ENCODE peak calls at places on chromosomes 12 and 14, in nine cellular contexts. S is cardiac muscle cell, M is hepatocyte, I is GM23248, W is OCI-LY7, K is endodermal cell, G is neuronal stem cell, B is uterus, Q is left ventricle myocardium inferior. X is an unnamed sample. For H3K4me1, the result is how much of the 10 kb centered on the place peaks cover.

GRCh38 chr12:67988600-67988999 is 647 bp upstream of the IFNG-AS1 start:
- DNase-seq in S (no peak), I (no peak), M (no peak), B (no peak), W (peak), G (peak), Q (no peak), K (no peak), X (no peak)

GRCh38 chr14:35558680-35559079 is 24.7 kb downstream of the INSM2 start:
- DNase-seq in M (no peak), G (peak), I (no peak), K (peak), W (no peak), S (no peak), B (no peak), Q (no peak), X (peak)

GRCh38 chr14:99266181-99267178 is 5.5 kb downstream of the BCL11B start:
- DNase-seq in M (peak), K (peak), S (peak), Q (peak), W (peak), G (no peak), I (peak), B (peak), X (peak)

GRCh38 chr12:18160901-18161300 is 70.9 kb upstream of the RERGL start:
- DNase-seq in K (no peak), B (no peak), W (no peak), I (no peak), G (no peak), Q (no peak), M (no peak), S (no peak), X (no peak)

GRCh38 chr12:64737539-64737938 is 21.7 kb downstream of the GNS start:
- DNase-seq in W (peak), I (no peak), Q (no peak), M (no peak), K (no peak), G (no peak), B (no peak), S (no peak), X (no peak)

GRCh38 chr12:26124491-26125450 is at the start of gene BHLHE41:
- DNase-seq in Q (peak), I (peak), M (peak), W (no peak), G (peak), K (peak), B (peak), S (peak), X (peak)

GRCh38 chr12:47867496-47867941 is 37.3 kb downstream of the VDR start:
- DNase-seq in K (no peak), B (no peak), M (peak), S (no peak), W (no peak), G (no peak), I (peak), Q (no peak), X (peak)

GRCh38 chr14:101844752-101845151 is 83.2 kb downstream of the PPP2R5C start:
- DNase-seq in G (no peak), I (no peak), W (no peak), Q (no peak), M (no peak), K (no peak), S (no peak), B (no peak), X (no peak)

GRCh38 chr14:99729991-99730875 is 46.1 kb downstream of the CYP46A1 start:
- DNase-seq in K (peak), M (peak), S (peak), G (peak), Q (peak), W (peak), B (peak), I (peak), X (peak)

GRCh38 chr14:50928002-50928635 is 16.2 kb downstream of the PYGL start:
- DNase-seq in M (no peak), W (no peak), Q (no peak), G (no peak), K (no peak), I (peak), S (no peak), B (no peak), X (no peak)

GRCh38 chr14:24851837-24852236 is 198.1 kb downstream of the STXBP6 start:
- DNase-seq in G (no peak), B (no peak), W (no peak), I (peak), Q (no peak), M (no peak), K (no peak), S (no peak), X (no peak)

GRCh38 chr12:93736640-93737178 is 59.5 kb downstream of the CRADD start:
- DNase-seq in B (no peak), G (no peak), K (no peak), M (no peak), S (no peak), W (no peak), I (no peak), Q (no peak), X (no peak)

GRCh38 chr12:14936224-14936861 is 2.0 kb downstream of the ERP27 start:
- DNase-seq in I (peak), K (peak), S (no peak), M (no peak), W (no peak), G (no peak), Q (no peak), B (no peak), X (peak)

GRCh38 chr12:128316078-128316477 is 49.1 kb downstream of the TMEM132C start:
- DNase-seq in W (no peak), M (no peak), I (no peak), S (no peak), Q (no peak), B (no peak), G (no peak), K (peak), X (no peak)

GRCh38 chr12:124126950-124127349 is 153.9 kb downstream of the ZNF664 start:
- DNase-seq in Q (no peak), G (no peak), S (no peak), I (no peak), M (no peak), W (no peak), K (peak), B (no peak), X (no peak)

GRCh38 chr12:6963016-6963731 is 7.3 kb downstream of the PHB2 start:
- DNase-seq in I (no peak), Q (peak), B (no peak), K (peak), G (no peak), W (no peak), S (no peak), M (peak), X (no peak)
- H3K4me1 ChIP-seq in I (under half), Q (half or more), B (under half), K (under half), G (under half), W (half or more), S (under half), M (under half), X (under half)

DNA sequence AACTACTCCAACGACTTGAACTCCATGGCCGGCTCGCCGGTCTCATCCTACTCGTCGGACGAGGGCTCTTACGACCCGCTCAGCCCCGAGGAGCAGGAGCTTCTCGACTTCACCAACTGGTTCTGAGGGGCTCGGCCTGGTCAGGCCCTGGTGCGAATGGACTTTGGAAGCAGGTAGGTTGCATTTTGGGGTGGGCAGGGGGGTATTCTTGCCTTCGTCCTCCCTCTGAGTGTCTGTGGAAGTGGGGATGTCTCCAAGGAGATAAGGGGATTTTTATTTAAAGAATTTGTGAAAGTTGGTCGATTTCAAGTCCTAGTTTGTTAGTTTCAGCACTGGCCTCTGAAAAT is 1.3 kb downstream of the ASCL1 start:
- DNase-seq in G (no peak), S (no peak), W (no peak), M (no peak), K (no peak), I (no peak), Q (no peak), B (no peak), X (no peak)
- H3K4me3 ChIP-seq in G (peak), S (peak), W (no peak), M (no peak), K (peak), I (peak), Q (peak), B (no peak), X (no peak)

GRCh38 chr14:104477804-104478375 is 101.7 kb upstream of the C14orf180 start:
- DNase-seq in M (no peak), S (no peak), B (no peak), G (no peak), W (no peak), K (no peak), Q (no peak), I (no peak), X (no peak)
- H3K4me1 ChIP-seq in M (under half), S (under half), B (under half), G (under half), W (under half), K (under half), Q (under half), I (under half), X (under half)

GRCh38 chr14:104691546-104692260 is 2.3 kb downstream of the INF2 start:
- DNase-seq in Q (no peak), S (no peak), G (no peak), M (no peak), K (no peak), I (no peak), W (no peak), B (no peak), X (no peak)
- H3K4me3 ChIP-seq in Q (peak), S (no peak), G (no peak), M (no peak), K (peak), I (peak), W (peak), B (no peak), X (no peak)

X was measured in SJCRH30.